ENCODE peak calls at places on chromosomes 16 and 17, in four cellular contexts. T, G, J and Y are unnamed samples.

GRCh38 chr17:78991906-78992532 is 12.3 kb upstream of the LGALS3BP start:
- DNase-seq in T (no peak), G (no peak), J (no peak), Y (no peak)

GRCh38 chr17:18181358-18181757 is 2.3 kb upstream of the ALKBH5 start:
- DNase-seq in T (no peak), G (no peak), J (no peak), Y (peak; percentile 29)

GRCh38 chr17:48045270-48046001 is 2.7 kb upstream of the NFE2L1 start:
- DNase-seq in T (no peak), G (no peak), J (no peak), Y (no peak)

GRCh38 chr17:48628641-48629410 is 2.7 kb upstream of the HOXB9 start:
- DNase-seq in T (peak; percentile 1), G (peak; percentile 20), J (no peak), Y (no peak)

GRCh38 chr16:85825326-85825725 is 25.8 kb downstream of the COX4I1 start:
- DNase-seq in T (peak; percentile 30), G (peak; percentile 49), J (no peak), Y (no peak)

GRCh38 chr17:2090210-2090641 is 35.3 kb downstream of the HIC1 start:
- DNase-seq in T (no peak), G (no peak), J (no peak), Y (no peak)

GRCh38 chr16:56423584-56424403 is 1.6 kb downstream of the AMFR start:
- DNase-seq in T (peak; percentile 44), G (no peak), J (no peak), Y (no peak)

GRCh38 chr16:212999-213398 is 16.2 kb downstream of the LUC7L start:
- DNase-seq in T (no peak), G (no peak), J (no peak), Y (peak; percentile 16)

GRCh38 chr17:62692721-62693431 is 65.4 kb downstream of the MRC2 start:
- DNase-seq in T (peak; percentile 64), G (peak; percentile 86), J (no peak), Y (no peak)

DNA sequence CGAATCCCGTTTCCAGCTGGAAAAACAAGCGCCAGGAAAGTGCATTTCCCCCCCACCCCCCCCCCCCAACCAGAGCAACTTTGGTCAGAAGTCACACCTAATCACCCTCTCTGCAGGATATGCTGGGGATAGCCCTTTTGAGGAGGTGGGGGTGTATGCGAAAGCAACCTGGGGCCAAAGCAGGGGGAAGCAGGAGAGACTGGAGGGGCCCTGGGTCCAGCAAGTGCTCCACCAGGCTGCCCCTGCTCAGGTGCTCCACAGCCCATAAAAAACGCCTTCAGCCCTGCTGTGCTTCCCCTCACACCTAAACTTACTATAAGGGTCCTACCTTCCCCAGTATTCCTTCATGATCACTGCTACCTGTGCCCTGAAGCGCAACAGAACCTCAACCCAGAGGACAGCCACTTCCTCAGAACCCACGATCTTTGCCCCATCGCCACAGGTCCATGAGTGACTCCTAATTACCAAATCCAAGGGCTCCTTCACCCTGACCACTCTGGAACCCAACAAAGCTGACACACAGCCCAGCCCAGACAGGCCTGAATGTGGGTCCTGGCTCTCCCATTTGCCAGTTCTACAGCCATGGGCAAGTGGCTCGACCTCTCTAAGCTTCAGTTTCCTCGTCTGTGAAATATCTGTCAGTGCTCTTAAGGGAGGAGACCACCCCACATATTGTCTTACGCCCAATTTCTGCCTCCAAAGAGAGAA is 18.1 kb upstream of the ENDOV start:
- DNase-seq in T (peak; percentile 18), G (no peak), J (no peak), Y (no peak)
- H4K5ac ChIP-seq in T (no peak overlapping the region), G (no peak overlapping the region), J (no peak overlapping the region), Y (no peak overlapping the region)

DNA sequence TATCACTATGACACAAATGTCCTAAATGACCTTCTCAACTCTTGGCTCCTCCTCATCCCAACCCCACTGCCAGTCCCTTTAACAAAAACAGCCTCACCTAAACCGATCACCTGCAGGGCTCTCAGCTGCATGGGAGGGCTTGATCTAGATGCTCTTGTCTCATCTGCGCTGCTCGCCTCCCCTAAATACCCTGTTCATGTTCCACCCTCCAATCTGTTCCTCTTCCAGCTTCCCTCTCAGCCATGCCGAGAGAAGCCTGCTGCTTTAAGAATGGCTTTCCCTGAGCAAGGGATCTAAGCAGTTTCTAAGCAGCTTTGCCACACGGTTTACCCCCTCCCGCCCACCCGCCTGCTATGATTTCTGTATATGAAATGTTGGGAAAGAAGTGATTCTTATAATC is 23.7 kb downstream of the PIPOX start:
- DNase-seq in T (no peak), G (no peak), J (no peak), Y (no peak)
- H4K5ac ChIP-seq in T (no peak overlapping the region), G (no peak overlapping the region), J (no peak overlapping the region), Y (no peak overlapping the region)

GRCh38 chr16:12458051-12458450 is 345.6 kb downstream of the CPPED1 start:
- DNase-seq in T (no peak), G (no peak), J (no peak), Y (no peak)
- H4K5ac ChIP-seq in T (no peak overlapping the region), G (no peak overlapping the region), J (no peak overlapping the region), Y (no peak overlapping the region)

DNA sequence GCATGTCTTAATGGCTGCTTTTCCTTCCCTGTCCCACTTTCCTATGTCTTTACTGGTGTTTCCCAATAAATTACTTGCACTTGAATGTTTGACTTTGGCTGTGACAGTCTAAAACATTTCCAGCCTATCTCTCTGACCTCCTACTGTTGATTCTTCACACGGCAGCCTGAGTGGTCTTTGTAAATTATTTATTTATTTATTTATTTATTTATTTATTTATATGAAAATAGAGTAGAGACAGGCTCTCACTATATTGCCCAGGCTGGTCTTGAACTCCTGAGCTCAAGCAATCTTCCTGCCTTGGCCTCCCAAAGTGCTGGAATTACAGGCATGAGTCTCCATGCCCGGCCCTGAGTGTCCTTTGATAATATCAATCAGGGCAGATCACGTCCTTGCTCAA is 28.4 kb upstream of the LYRM9 start:
- DNase-seq in T (no peak), G (no peak), J (no peak), Y (no peak)
- H4K5ac ChIP-seq in T (no peak overlapping the region), G (no peak overlapping the region), J (no peak overlapping the region), Y (no peak overlapping the region)